ENCODE peak calls at places on chromosomes 1 and 21, in six cellular contexts. G is stomach; I is CD4-positive, CD25-positive, alpha-beta regulatory T cell; E is pancreas; H is RWPE2; C is H9. U is an unnamed sample.

GRCh38 chr1:43235451-43236121 is 34.2 kb upstream of the TMEM125 start:
- DNase-seq in E (no peak), I (no peak), G (peak; percentile 44), C (no peak), H (no peak), U (no peak)

GRCh38 chr1:184945034-184945433 is 29.3 kb downstream of the NIBAN1 start:
- DNase-seq in E (no peak), I (no peak), G (no peak), C (no peak), H (no peak), U (no peak)

GRCh38 chr1:18373882-18374493 is 106.7 kb upstream of the KLHDC7A start:
- DNase-seq in C (peak; percentile 86), E (no peak), H (no peak), G (no peak), I (no peak), U (no peak)

GRCh38 chr1:185526318-185527307 is 207.6 kb upstream of the HMCN1 start:
- DNase-seq in E (no peak), H (no peak), I (no peak), C (no peak), G (no peak), U (no peak)

GRCh38 chr21:23887709-23888303 is 1719.5 kb downstream of the MRPL39 start:
- DNase-seq in H (no peak), G (no peak), I (peak; percentile 38), C (no peak), E (no peak), U (no peak)

GRCh38 chr1:218480691-218481099 is 135.6 kb downstream of the TGFB2 start:
- DNase-seq in H (no peak), G (no peak), E (no peak), C (no peak), I (no peak), U (no peak)

GRCh38 chr1:180236698-180237509 is 6.8 kb downstream of the LHX4 start:
- DNase-seq in E (no peak), I (no peak), G (no peak), C (no peak), H (no peak), U (no peak)

GRCh38 chr1:194846488-194846887 is 1660.1 kb upstream of the B3GALT2 start:
- DNase-seq in C (no peak), G (no peak), I (no peak), E (no peak), H (no peak), U (no peak)

GRCh38 chr1:200336901-200337391 is 72.9 kb downstream of the ZNF281 start:
- DNase-seq in I (no peak), H (no peak), E (no peak), C (no peak), G (no peak), U (no peak)

GRCh38 chr1:162248854-162249535 is 127.7 kb downstream of the SPATA46 start:
- DNase-seq in I (no peak), H (no peak), G (no peak), E (no peak), C (peak; percentile 53), U (no peak)

GRCh38 chr1:109404838-109405237 is 7.1 kb upstream of the SORT1 start:
- DNase-seq in E (no peak), G (no peak), H (no peak), I (no peak), C (no peak), U (no peak)

GRCh38 chr1:43227138-43227836 is 42.5 kb upstream of the TMEM125 start:
- DNase-seq in C (peak; percentile 91), G (peak; percentile 90), H (no peak), E (peak; percentile 95), I (peak; percentile 72), U (peak; percentile 85)

GRCh38 chr1:20373764-20374163 is 83.1 kb downstream of the VWA5B1 start:
- DNase-seq in G (no peak), H (no peak), I (no peak), E (no peak), C (no peak), U (no peak)

GRCh38 chr1:93625582-93626327 is 55.9 kb downstream of the BCAR3 start:
- DNase-seq in C (no peak), E (no peak), G (no peak), H (no peak), I (no peak), U (no peak)

GRCh38 chr1:77589231-77589630 is 93.2 kb downstream of the ZZZ3 start:
- DNase-seq in C (no peak), I (no peak), G (no peak), H (no peak), E (no peak), U (no peak)

GRCh38 chr1:234890694-234891093 is 237.9 kb downstream of the TOMM20 start:
- DNase-seq in H (no peak), G (no peak), E (no peak), I (no peak), C (no peak), U (no peak)
- H3K27me3 ChIP-seq in H (no peaks in the 10 kb centered on the region), G (no peaks in the 10 kb centered on the region), E (no peaks in the 10 kb centered on the region), I (no peaks in the 10 kb centered on the region), C (no peaks in the 10 kb centered on the region), U (no peaks in the 10 kb centered on the region)

GRCh38 chr1:166933137-166933536 is 42.2 kb downstream of the ILDR2 start:
- DNase-seq in C (no peak), E (no peak), H (no peak), I (no peak), G (no peak), U (no peak)
- H3K27ac ChIP-seq in C (no peak overlapping the region), E (no peak overlapping the region), H (no peak overlapping the region), I (no peak overlapping the region), G (no peak overlapping the region), U (no peak overlapping the region)

GRCh38 chr1:69269491-69269890 is 298.2 kb upstream of the LRRC7 start:
- DNase-seq in I (no peak), C (no peak), E (no peak), H (no peak), G (no peak), U (no peak)

GRCh38 chr1:69271569-69271968 is 296.2 kb upstream of the LRRC7 start:
- DNase-seq in G (no peak), E (no peak), I (no peak), C (no peak), H (no peak), U (no peak)
- H3K9me3 ChIP-seq in G (no peaks in the 10 kb centered on the region), E (no peaks in the 10 kb centered on the region), I (no peaks in the 10 kb centered on the region), C (no peaks in the 10 kb centered on the region), H (no peaks in the 10 kb centered on the region), U (no peaks in the 10 kb centered on the region)

GRCh38 chr1:205922314-205922713 is 20.9 kb downstream of the SLC26A9 start:
- DNase-seq in C (peak; percentile 12), H (no peak), G (peak; percentile 24), E (no peak), I (no peak), U (no peak)
- H3K27me3 ChIP-seq in C (no peaks in the 10 kb centered on the region), H (no peaks in the 10 kb centered on the region), G (no peaks in the 10 kb centered on the region), E (no peaks in the 10 kb centered on the region), I (no peaks in the 10 kb centered on the region), U (no peaks in the 10 kb centered on the region)

GRCh38 chr1:209805875-209806760 is at the start of gene IRF6:
- DNase-seq in C (peak; percentile 98), G (peak; percentile 98), E (peak; percentile 99), H (peak; percentile 90), I (peak; percentile 73), U (peak; percentile 93)
- H3K27ac ChIP-seq in C (peak within 1 kb of the TSS; percentile 1), G (peak within 1 kb of the TSS; percentile 88), E (peak within 1 kb of the TSS; percentile 88), H (peak within 1 kb of the TSS; percentile 70), I (peak within 1 kb of the TSS; percentile 28), U (peak within 1 kb of the TSS; percentile 88)

GRCh38 chr1:71721532-71721931 is 560.8 kb downstream of the NEGR1 start:
- DNase-seq in G (no peak), H (no peak), E (no peak), I (no peak), C (no peak), U (no peak)

GRCh38 chr1:71719330-71719729 is 563.0 kb downstream of the NEGR1 start:
- DNase-seq in C (no peak), E (no peak), I (no peak), G (no peak), H (no peak), U (no peak)

DNA sequence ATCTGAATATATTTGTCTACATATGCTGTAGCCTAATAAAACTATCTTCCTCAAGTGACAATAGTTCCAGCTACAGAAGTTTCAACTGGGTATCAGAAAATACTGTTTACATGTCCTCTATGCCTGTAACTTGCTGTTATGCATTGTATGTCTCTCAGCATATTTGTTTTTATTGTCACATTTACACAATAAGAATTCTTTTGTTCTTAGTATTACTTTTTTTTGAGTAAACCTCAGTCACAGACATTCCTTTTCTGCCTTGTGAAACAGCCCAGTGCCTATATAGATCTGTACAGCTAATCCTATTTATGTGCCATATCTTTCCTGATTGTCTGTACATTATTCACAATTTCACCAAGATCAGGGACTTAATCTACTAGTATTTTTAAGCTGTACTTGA is 565.2 kb downstream of the NEGR1 start:
- DNase-seq in C (no peak), H (no peak), G (no peak), I (no peak), E (no peak), U (no peak)
- H3K9me3 ChIP-seq in C (no peaks in the 10 kb centered on the region), H (no peaks in the 10 kb centered on the region), G (no peaks in the 10 kb centered on the region), I (no peaks in the 10 kb centered on the region), E (no peaks in the 10 kb centered on the region), U (peaks cover 6% of the 10 kb centered on the region)

DNA sequence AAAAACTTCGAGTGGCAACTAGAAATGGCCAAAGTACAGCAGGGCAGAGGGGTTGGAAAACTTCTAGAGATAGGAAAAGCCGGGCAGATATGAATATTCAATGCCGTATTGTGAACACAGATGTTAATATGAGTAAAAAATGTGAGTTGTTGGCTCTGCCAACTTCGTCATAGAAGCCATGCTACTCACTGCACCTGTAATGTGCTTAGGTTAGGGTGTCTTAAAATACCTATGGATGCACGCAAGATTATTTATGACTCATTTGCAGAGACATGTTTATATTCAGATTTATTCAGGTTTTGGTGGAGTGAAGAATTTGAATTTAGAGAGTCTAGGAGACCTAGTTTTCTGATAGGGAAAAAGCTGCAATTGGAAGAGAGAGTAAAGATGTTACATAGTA is 925.7 kb downstream of the LTN1 start:
- DNase-seq in G (no peak), I (no peak), C (no peak), H (no peak), E (no peak), U (no peak)
- H3K27me3 ChIP-seq in G (no peaks in the 10 kb centered on the region), I (no peaks in the 10 kb centered on the region), C (no peaks in the 10 kb centered on the region), H (no peaks in the 10 kb centered on the region), E (no peaks in the 10 kb centered on the region), U (no peaks in the 10 kb centered on the region)

U was measured in lung.